ENCODE peak calls at places on chromosomes 2 and 18, in nine cellular contexts. One of them, this sample, is unnamed.

GRCh38 chr2:158391876-158392275 is 64.7 kb downstream of the CCDC148 start:
- DNase-seq in Caki2: no peak
- DNase-seq in NCI-H2171: no peak
- DNase-seq in neural progenitor cell: no peak
- DNase-seq in iris pigment epithelial cell: peak
- DNase-seq in mucosa of gallbladder: no peak
- DNase-seq in T-helper 2 cell: no peak
- DNase-seq in LoVo: peak
- DNase-seq in T-helper 1 cell: no peak
- DNase-seq in this sample: no peak

GRCh38 chr18:48037481-48038271 is 107.2 kb upstream of the SMAD2 start:
- DNase-seq in Caki2: no peak
- DNase-seq in NCI-H2171: no peak
- DNase-seq in neural progenitor cell: peak
- DNase-seq in iris pigment epithelial cell: no peak
- DNase-seq in mucosa of gallbladder: no peak
- DNase-seq in T-helper 2 cell: no peak
- DNase-seq in LoVo: no peak
- DNase-seq in T-helper 1 cell: no peak
- DNase-seq in this sample: no peak

GRCh38 chr2:241862093-241862492 is 3.4 kb upstream of the PDCD1 start:
- DNase-seq in Caki2: no peak
- DNase-seq in NCI-H2171: no peak
- DNase-seq in neural progenitor cell: no peak
- DNase-seq in iris pigment epithelial cell: no peak
- DNase-seq in mucosa of gallbladder: no peak
- DNase-seq in T-helper 2 cell: no peak
- DNase-seq in LoVo: no peak
- DNase-seq in T-helper 1 cell: no peak
- DNase-seq in this sample: no peak

GRCh38 chr2:134181219-134181618 is 72.7 kb upstream of the MGAT5 start:
- DNase-seq in Caki2: no peak
- DNase-seq in NCI-H2171: no peak
- DNase-seq in neural progenitor cell: no peak
- DNase-seq in iris pigment epithelial cell: no peak
- DNase-seq in mucosa of gallbladder: no peak
- DNase-seq in T-helper 2 cell: no peak
- DNase-seq in LoVo: no peak
- DNase-seq in T-helper 1 cell: peak
- DNase-seq in this sample: no peak

GRCh38 chr18:58640428-58640805 is 11.5 kb upstream of the ALPK2 start:
- DNase-seq in Caki2: no peak
- DNase-seq in NCI-H2171: no peak
- DNase-seq in neural progenitor cell: peak
- DNase-seq in iris pigment epithelial cell: no peak
- DNase-seq in mucosa of gallbladder: no peak
- DNase-seq in T-helper 2 cell: no peak
- DNase-seq in LoVo: no peak
- DNase-seq in T-helper 1 cell: no peak
- DNase-seq in this sample: no peak

GRCh38 chr2:12321017-12321641 is 395.6 kb upstream of the TRIB2 start:
- DNase-seq in Caki2: no peak
- DNase-seq in NCI-H2171: no peak
- DNase-seq in neural progenitor cell: no peak
- DNase-seq in iris pigment epithelial cell: peak
- DNase-seq in mucosa of gallbladder: no peak
- DNase-seq in T-helper 2 cell: no peak
- DNase-seq in LoVo: no peak
- DNase-seq in T-helper 1 cell: no peak
- DNase-seq in this sample: no peak

GRCh38 chr18:3759099-3759498 is 309.1 kb downstream of the TGIF1 start:
- DNase-seq in Caki2: no peak
- DNase-seq in NCI-H2171: no peak
- DNase-seq in neural progenitor cell: no peak
- DNase-seq in iris pigment epithelial cell: no peak
- DNase-seq in mucosa of gallbladder: no peak
- DNase-seq in T-helper 2 cell: no peak
- DNase-seq in LoVo: no peak
- DNase-seq in T-helper 1 cell: no peak
- DNase-seq in this sample: no peak

GRCh38 chr18:9834551-9834950 is 51.2 kb upstream of the TXNDC2 start:
- DNase-seq in Caki2: no peak
- DNase-seq in NCI-H2171: no peak
- DNase-seq in neural progenitor cell: no peak
- DNase-seq in iris pigment epithelial cell: no peak
- DNase-seq in mucosa of gallbladder: no peak
- DNase-seq in T-helper 2 cell: no peak
- DNase-seq in LoVo: no peak
- DNase-seq in T-helper 1 cell: no peak
- DNase-seq in this sample: no peak

GRCh38 chr2:134189009-134189717 is 64.7 kb upstream of the MGAT5 start:
- DNase-seq in Caki2: peak
- DNase-seq in NCI-H2171: no peak
- DNase-seq in neural progenitor cell: no peak
- DNase-seq in iris pigment epithelial cell: peak
- DNase-seq in mucosa of gallbladder: peak
- DNase-seq in T-helper 2 cell: no peak
- DNase-seq in LoVo: peak
- DNase-seq in T-helper 1 cell: no peak
- DNase-seq in this sample: no peak

GRCh38 chr2:39114771-39115170 is 6.1 kb downstream of the SOS1 start:
- DNase-seq in Caki2: no peak
- DNase-seq in NCI-H2171: no peak
- DNase-seq in neural progenitor cell: no peak
- DNase-seq in iris pigment epithelial cell: peak
- DNase-seq in mucosa of gallbladder: no peak
- DNase-seq in T-helper 2 cell: no peak
- DNase-seq in LoVo: no peak
- DNase-seq in T-helper 1 cell: no peak
- DNase-seq in this sample: no peak

GRCh38 chr2:72827999-72828646 is 2.3 kb upstream of the EXOC6B start:
- DNase-seq in Caki2: peak
- DNase-seq in NCI-H2171: no peak
- DNase-seq in neural progenitor cell: no peak
- DNase-seq in iris pigment epithelial cell: peak
- DNase-seq in mucosa of gallbladder: no peak
- DNase-seq in T-helper 2 cell: no peak
- DNase-seq in LoVo: peak
- DNase-seq in T-helper 1 cell: no peak
- DNase-seq in this sample: no peak

GRCh38 chr2:85248741-85249524 is 78.9 kb downstream of the TGOLN2 start:
- DNase-seq in Caki2: no peak
- DNase-seq in NCI-H2171: peak
- DNase-seq in neural progenitor cell: peak
- DNase-seq in iris pigment epithelial cell: peak
- DNase-seq in mucosa of gallbladder: no peak
- DNase-seq in T-helper 2 cell: no peak
- DNase-seq in LoVo: peak
- DNase-seq in T-helper 1 cell: no peak
- DNase-seq in this sample: peak

GRCh38 chr2:144114761-144115160 is 405.2 kb downstream of the ZEB2 start:
- DNase-seq in Caki2: no peak
- DNase-seq in NCI-H2171: no peak
- DNase-seq in neural progenitor cell: no peak
- DNase-seq in iris pigment epithelial cell: peak
- DNase-seq in mucosa of gallbladder: no peak
- DNase-seq in T-helper 2 cell: no peak
- DNase-seq in LoVo: no peak
- DNase-seq in T-helper 1 cell: no peak
- DNase-seq in this sample: no peak

GRCh38 chr18:10499230-10499629 is 26.6 kb upstream of the NAPG start:
- DNase-seq in Caki2: no peak
- DNase-seq in NCI-H2171: no peak
- DNase-seq in neural progenitor cell: no peak
- DNase-seq in iris pigment epithelial cell: no peak
- DNase-seq in mucosa of gallbladder: no peak
- DNase-seq in T-helper 2 cell: no peak
- DNase-seq in LoVo: no peak
- DNase-seq in T-helper 1 cell: no peak
- DNase-seq in this sample: no peak

GRCh38 chr2:41791523-41791922 is 256.3 kb upstream of the PKDCC start:
- DNase-seq in Caki2: peak
- DNase-seq in NCI-H2171: no peak
- DNase-seq in neural progenitor cell: peak
- DNase-seq in iris pigment epithelial cell: peak
- DNase-seq in mucosa of gallbladder: peak
- DNase-seq in T-helper 2 cell: no peak
- DNase-seq in LoVo: peak
- DNase-seq in T-helper 1 cell: no peak
- DNase-seq in this sample: no peak

GRCh38 chr2:85173909-85174308 is 40.7 kb downstream of the TCF7L1 start:
- DNase-seq in Caki2: no peak
- DNase-seq in NCI-H2171: no peak
- DNase-seq in neural progenitor cell: no peak
- DNase-seq in iris pigment epithelial cell: no peak
- DNase-seq in mucosa of gallbladder: no peak
- DNase-seq in T-helper 2 cell: no peak
- DNase-seq in LoVo: no peak
- DNase-seq in T-helper 1 cell: no peak
- DNase-seq in this sample: no peak

GRCh38 chr2:146602856-146603255 is 1242.0 kb upstream of the ACVR2A start:
- DNase-seq in Caki2: no peak
- DNase-seq in NCI-H2171: no peak
- DNase-seq in neural progenitor cell: no peak
- DNase-seq in iris pigment epithelial cell: peak
- DNase-seq in mucosa of gallbladder: peak
- DNase-seq in T-helper 2 cell: no peak
- DNase-seq in LoVo: no peak
- DNase-seq in T-helper 1 cell: no peak
- DNase-seq in this sample: no peak

GRCh38 chr2:88011011-88011410 is 5.3 kb downstream of the RNU2-63P start:
- DNase-seq in Caki2: no peak
- DNase-seq in NCI-H2171: no peak
- DNase-seq in neural progenitor cell: no peak
- DNase-seq in iris pigment epithelial cell: no peak
- DNase-seq in mucosa of gallbladder: no peak
- DNase-seq in T-helper 2 cell: no peak
- DNase-seq in LoVo: no peak
- DNase-seq in T-helper 1 cell: no peak
- DNase-seq in this sample: no peak

GRCh38 chr2:62923242-62923641 is 127.4 kb upstream of the OTX1 start:
- DNase-seq in Caki2: no peak
- DNase-seq in NCI-H2171: no peak
- DNase-seq in neural progenitor cell: no peak
- DNase-seq in iris pigment epithelial cell: no peak
- DNase-seq in mucosa of gallbladder: no peak
- DNase-seq in T-helper 2 cell: no peak
- DNase-seq in LoVo: no peak
- DNase-seq in T-helper 1 cell: no peak
- DNase-seq in this sample: no peak

GRCh38 chr18:23259701-23260661 is 124.7 kb downstream of the CABLES1 start:
- DNase-seq in Caki2: peak
- DNase-seq in NCI-H2171: peak
- DNase-seq in neural progenitor cell: peak
- DNase-seq in iris pigment epithelial cell: peak
- DNase-seq in mucosa of gallbladder: peak
- DNase-seq in T-helper 2 cell: no peak
- DNase-seq in LoVo: no peak
- DNase-seq in T-helper 1 cell: no peak
- DNase-seq in this sample: peak

GRCh38 chr2:88321614-88322248 is 130.8 kb downstream of the FOXI3 start:
- DNase-seq in Caki2: no peak
- DNase-seq in NCI-H2171: no peak
- DNase-seq in neural progenitor cell: peak
- DNase-seq in iris pigment epithelial cell: no peak
- DNase-seq in mucosa of gallbladder: no peak
- DNase-seq in T-helper 2 cell: no peak
- DNase-seq in LoVo: no peak
- DNase-seq in T-helper 1 cell: no peak
- DNase-seq in this sample: no peak

GRCh38 chr2:203808041-203808750 is 59.4 kb upstream of the CTLA4 start:
- DNase-seq in Caki2: no peak
- DNase-seq in NCI-H2171: no peak
- DNase-seq in neural progenitor cell: peak
- DNase-seq in iris pigment epithelial cell: peak
- DNase-seq in mucosa of gallbladder: no peak
- DNase-seq in T-helper 2 cell: no peak
- DNase-seq in LoVo: no peak
- DNase-seq in T-helper 1 cell: no peak
- DNase-seq in this sample: no peak

GRCh38 chr2:37417321-37417720 is 72.9 kb downstream of the QPCT start:
- DNase-seq in Caki2: no peak
- DNase-seq in NCI-H2171: no peak
- DNase-seq in neural progenitor cell: no peak
- DNase-seq in iris pigment epithelial cell: peak
- DNase-seq in mucosa of gallbladder: no peak
- DNase-seq in T-helper 2 cell: no peak
- DNase-seq in LoVo: no peak
- DNase-seq in T-helper 1 cell: no peak
- DNase-seq in this sample: no peak